ENCODE peak calls at places on chromosomes 1 and 21, in ten cellular contexts. One of them, this sample, is unnamed.

GRCh38 chr1:223301346-223301745 is 62.6 kb downstream of the SUSD4 start:
- DNase-seq in NCI-H2171 treated with DMSO at 0.1 percent for 48 hours: no peak
- DNase-seq in transverse colon: no peak
- DNase-seq in LoVo: no peak
- DNase-seq in MM.1S: no peak
- DNase-seq in pulmonary artery endothelial cell: no peak
- DNase-seq in colonic mucosa: no peak
- DNase-seq in RPMI7951: no peak
- DNase-seq in NCI-H345: no peak
- DNase-seq in hepatocyte: no peak
- DNase-seq in this sample: no peak

GRCh38 chr1:224080082-224080774 is 33.7 kb upstream of the FBXO28 start:
- DNase-seq in NCI-H2171 treated with DMSO at 0.1 percent for 48 hours: no peak
- DNase-seq in transverse colon: no peak
- DNase-seq in LoVo: peak
- DNase-seq in MM.1S: no peak
- DNase-seq in pulmonary artery endothelial cell: no peak
- DNase-seq in colonic mucosa: no peak
- DNase-seq in RPMI7951: peak
- DNase-seq in NCI-H345: no peak
- DNase-seq in hepatocyte: no peak
- DNase-seq in this sample: peak

GRCh38 chr1:197526736-197527371 is 248.4 kb downstream of the DENND1B start:
- DNase-seq in NCI-H2171 treated with DMSO at 0.1 percent for 48 hours: peak
- DNase-seq in transverse colon: no peak
- DNase-seq in LoVo: peak
- DNase-seq in MM.1S: peak
- DNase-seq in pulmonary artery endothelial cell: no peak
- DNase-seq in colonic mucosa: no peak
- DNase-seq in RPMI7951: peak
- DNase-seq in NCI-H345: no peak
- DNase-seq in hepatocyte: peak
- DNase-seq in this sample: peak

GRCh38 chr1:92755541-92756351 is 29.2 kb downstream of the EVI5 start:
- DNase-seq in NCI-H2171 treated with DMSO at 0.1 percent for 48 hours: no peak
- DNase-seq in transverse colon: no peak
- DNase-seq in LoVo: no peak
- DNase-seq in MM.1S: no peak
- DNase-seq in pulmonary artery endothelial cell: no peak
- DNase-seq in colonic mucosa: no peak
- DNase-seq in RPMI7951: no peak
- DNase-seq in NCI-H345: no peak
- DNase-seq in hepatocyte: peak
- DNase-seq in this sample: no peak

GRCh38 chr1:211616231-211617031 is 37.5 kb upstream of the SLC30A1 start:
- DNase-seq in NCI-H2171 treated with DMSO at 0.1 percent for 48 hours: no peak
- DNase-seq in transverse colon: no peak
- DNase-seq in LoVo: no peak
- DNase-seq in MM.1S: no peak
- DNase-seq in pulmonary artery endothelial cell: no peak
- DNase-seq in colonic mucosa: no peak
- DNase-seq in RPMI7951: no peak
- DNase-seq in NCI-H345: no peak
- DNase-seq in hepatocyte: no peak
- DNase-seq in this sample: no peak

GRCh38 chr1:31924839-31925238 is 13.3 kb downstream of the PTP4A2 start:
- DNase-seq in NCI-H2171 treated with DMSO at 0.1 percent for 48 hours: no peak
- DNase-seq in transverse colon: no peak
- DNase-seq in LoVo: no peak
- DNase-seq in MM.1S: no peak
- DNase-seq in pulmonary artery endothelial cell: no peak
- DNase-seq in colonic mucosa: no peak
- DNase-seq in RPMI7951: peak
- DNase-seq in NCI-H345: no peak
- DNase-seq in hepatocyte: no peak
- DNase-seq in this sample: no peak

GRCh38 chr21:35753308-35753707 is 307.0 kb downstream of the SETD4 start:
- DNase-seq in NCI-H2171 treated with DMSO at 0.1 percent for 48 hours: no peak
- DNase-seq in transverse colon: no peak
- DNase-seq in LoVo: no peak
- DNase-seq in MM.1S: no peak
- DNase-seq in pulmonary artery endothelial cell: no peak
- DNase-seq in colonic mucosa: no peak
- DNase-seq in RPMI7951: no peak
- DNase-seq in NCI-H345: peak
- DNase-seq in hepatocyte: no peak
- DNase-seq in this sample: no peak

GRCh38 chr1:232512712-232513111 is 117.2 kb downstream of the SIPA1L2 start:
- DNase-seq in NCI-H2171 treated with DMSO at 0.1 percent for 48 hours: no peak
- DNase-seq in transverse colon: no peak
- DNase-seq in LoVo: no peak
- DNase-seq in MM.1S: no peak
- DNase-seq in pulmonary artery endothelial cell: no peak
- DNase-seq in colonic mucosa: no peak
- DNase-seq in RPMI7951: no peak
- DNase-seq in NCI-H345: no peak
- DNase-seq in hepatocyte: no peak
- DNase-seq in this sample: peak

GRCh38 chr1:223731076-223731770 is 18.9 kb downstream of the CAPN2 start:
- DNase-seq in NCI-H2171 treated with DMSO at 0.1 percent for 48 hours: no peak
- DNase-seq in transverse colon: peak
- DNase-seq in LoVo: no peak
- DNase-seq in MM.1S: no peak
- DNase-seq in pulmonary artery endothelial cell: peak
- DNase-seq in colonic mucosa: peak
- DNase-seq in RPMI7951: peak
- DNase-seq in NCI-H345: no peak
- DNase-seq in hepatocyte: peak
- DNase-seq in this sample: peak

GRCh38 chr1:172238969-172239368 is 181.5 kb upstream of the C1orf105 start:
- DNase-seq in NCI-H2171 treated with DMSO at 0.1 percent for 48 hours: no peak
- DNase-seq in transverse colon: no peak
- DNase-seq in LoVo: no peak
- DNase-seq in MM.1S: no peak
- DNase-seq in pulmonary artery endothelial cell: no peak
- DNase-seq in colonic mucosa: no peak
- DNase-seq in RPMI7951: no peak
- DNase-seq in NCI-H345: peak
- DNase-seq in hepatocyte: no peak
- DNase-seq in this sample: no peak

GRCh38 chr1:77888429-77889239 is at the start of gene NEXN:
- DNase-seq in NCI-H2171 treated with DMSO at 0.1 percent for 48 hours: peak
- DNase-seq in transverse colon: peak
- DNase-seq in LoVo: no peak
- DNase-seq in MM.1S: no peak
- DNase-seq in pulmonary artery endothelial cell: no peak
- DNase-seq in colonic mucosa: peak
- DNase-seq in RPMI7951: peak
- DNase-seq in NCI-H345: peak
- DNase-seq in hepatocyte: peak
- DNase-seq in this sample: peak

GRCh38 chr21:17089121-17089520 is 423.7 kb upstream of the CXADR start:
- DNase-seq in NCI-H2171 treated with DMSO at 0.1 percent for 48 hours: no peak
- DNase-seq in transverse colon: no peak
- DNase-seq in LoVo: peak
- DNase-seq in MM.1S: no peak
- DNase-seq in pulmonary artery endothelial cell: no peak
- DNase-seq in colonic mucosa: no peak
- DNase-seq in RPMI7951: no peak
- DNase-seq in NCI-H345: no peak
- DNase-seq in hepatocyte: peak
- DNase-seq in this sample: peak

GRCh38 chr1:9101510-9102146 is 27.3 kb downstream of the GPR157 start:
- DNase-seq in NCI-H2171 treated with DMSO at 0.1 percent for 48 hours: peak
- DNase-seq in transverse colon: peak
- DNase-seq in LoVo: no peak
- DNase-seq in MM.1S: peak
- DNase-seq in pulmonary artery endothelial cell: no peak
- DNase-seq in colonic mucosa: peak
- DNase-seq in RPMI7951: peak
- DNase-seq in NCI-H345: peak
- DNase-seq in hepatocyte: peak
- DNase-seq in this sample: peak

GRCh38 chr1:3174487-3175247 is 105.7 kb downstream of the PRDM16 start:
- DNase-seq in NCI-H2171 treated with DMSO at 0.1 percent for 48 hours: no peak
- DNase-seq in transverse colon: peak
- DNase-seq in LoVo: no peak
- DNase-seq in MM.1S: no peak
- DNase-seq in pulmonary artery endothelial cell: no peak
- DNase-seq in colonic mucosa: peak
- DNase-seq in RPMI7951: peak
- DNase-seq in NCI-H345: no peak
- DNase-seq in hepatocyte: no peak
- DNase-seq in this sample: no peak

GRCh38 chr1:26799479-26800133 is 11.9 kb downstream of the PIGV start:
- DNase-seq in NCI-H2171 treated with DMSO at 0.1 percent for 48 hours: no peak
- DNase-seq in transverse colon: peak
- DNase-seq in LoVo: peak
- DNase-seq in MM.1S: no peak
- DNase-seq in pulmonary artery endothelial cell: no peak
- DNase-seq in colonic mucosa: no peak
- DNase-seq in RPMI7951: peak
- DNase-seq in NCI-H345: no peak
- DNase-seq in hepatocyte: peak
- DNase-seq in this sample: peak

GRCh38 chr21:38843806-38844479 is 38.2 kb downstream of the ETS2 start:
- DNase-seq in NCI-H2171 treated with DMSO at 0.1 percent for 48 hours: no peak
- DNase-seq in transverse colon: no peak
- DNase-seq in LoVo: no peak
- DNase-seq in MM.1S: no peak
- DNase-seq in pulmonary artery endothelial cell: no peak
- DNase-seq in colonic mucosa: no peak
- DNase-seq in RPMI7951: no peak
- DNase-seq in NCI-H345: no peak
- DNase-seq in hepatocyte: no peak
- DNase-seq in this sample: no peak

GRCh38 chr1:101407505-101408211 is 170.8 kb downstream of the S1PR1 start:
- DNase-seq in NCI-H2171 treated with DMSO at 0.1 percent for 48 hours: no peak
- DNase-seq in transverse colon: no peak
- DNase-seq in LoVo: no peak
- DNase-seq in MM.1S: peak
- DNase-seq in pulmonary artery endothelial cell: no peak
- DNase-seq in colonic mucosa: no peak
- DNase-seq in RPMI7951: no peak
- DNase-seq in NCI-H345: no peak
- DNase-seq in hepatocyte: no peak
- DNase-seq in this sample: peak

GRCh38 chr1:149846042-149846441 is 53.3 kb upstream of the BOLA1 start:
- DNase-seq in NCI-H2171 treated with DMSO at 0.1 percent for 48 hours: no peak
- DNase-seq in transverse colon: no peak
- DNase-seq in LoVo: no peak
- DNase-seq in MM.1S: peak
- DNase-seq in pulmonary artery endothelial cell: no peak
- DNase-seq in colonic mucosa: peak
- DNase-seq in RPMI7951: no peak
- DNase-seq in NCI-H345: no peak
- DNase-seq in hepatocyte: no peak
- DNase-seq in this sample: peak

GRCh38 chr21:14259669-14260458 is 43.9 kb downstream of the RBM11 start:
- DNase-seq in NCI-H2171 treated with DMSO at 0.1 percent for 48 hours: peak
- DNase-seq in transverse colon: no peak
- DNase-seq in LoVo: peak
- DNase-seq in MM.1S: peak
- DNase-seq in pulmonary artery endothelial cell: peak
- DNase-seq in colonic mucosa: peak
- DNase-seq in RPMI7951: peak
- DNase-seq in NCI-H345: peak
- DNase-seq in hepatocyte: peak
- DNase-seq in this sample: peak

GRCh38 chr1:54805981-54806381 is 4.9 kb upstream of the TTC22 start:
- DNase-seq in NCI-H2171 treated with DMSO at 0.1 percent for 48 hours: no peak
- DNase-seq in transverse colon: no peak
- DNase-seq in LoVo: no peak
- DNase-seq in MM.1S: no peak
- DNase-seq in pulmonary artery endothelial cell: no peak
- DNase-seq in colonic mucosa: no peak
- DNase-seq in RPMI7951: no peak
- DNase-seq in NCI-H345: no peak
- DNase-seq in hepatocyte: no peak
- DNase-seq in this sample: peak

GRCh38 chr1:174160109-174160473 is 771 bp downstream of the RABGAP1L start:
- DNase-seq in NCI-H2171 treated with DMSO at 0.1 percent for 48 hours: no peak
- DNase-seq in transverse colon: peak
- DNase-seq in LoVo: peak
- DNase-seq in MM.1S: peak
- DNase-seq in pulmonary artery endothelial cell: no peak
- DNase-seq in colonic mucosa: peak
- DNase-seq in RPMI7951: peak
- DNase-seq in NCI-H345: peak
- DNase-seq in hepatocyte: peak
- DNase-seq in this sample: peak

GRCh38 chr1:224300346-224300745 is 29.6 kb downstream of the NVL start:
- DNase-seq in NCI-H2171 treated with DMSO at 0.1 percent for 48 hours: no peak
- DNase-seq in transverse colon: no peak
- DNase-seq in LoVo: no peak
- DNase-seq in MM.1S: no peak
- DNase-seq in pulmonary artery endothelial cell: peak
- DNase-seq in colonic mucosa: no peak
- DNase-seq in RPMI7951: peak
- DNase-seq in NCI-H345: no peak
- DNase-seq in hepatocyte: no peak
- DNase-seq in this sample: no peak

GRCh38 chr1:7572654-7573152 is 198.4 kb upstream of the VAMP3 start:
- DNase-seq in NCI-H2171 treated with DMSO at 0.1 percent for 48 hours: no peak
- DNase-seq in transverse colon: peak
- DNase-seq in LoVo: peak
- DNase-seq in MM.1S: no peak
- DNase-seq in pulmonary artery endothelial cell: no peak
- DNase-seq in colonic mucosa: peak
- DNase-seq in RPMI7951: no peak
- DNase-seq in NCI-H345: no peak
- DNase-seq in hepatocyte: no peak
- DNase-seq in this sample: no peak

GRCh38 chr1:161153682-161154337 is at the start of gene UFC1:
- DNase-seq in NCI-H2171 treated with DMSO at 0.1 percent for 48 hours: peak
- DNase-seq in transverse colon: peak
- DNase-seq in LoVo: peak
- DNase-seq in MM.1S: peak
- DNase-seq in pulmonary artery endothelial cell: peak
- DNase-seq in colonic mucosa: peak
- DNase-seq in RPMI7951: peak
- DNase-seq in NCI-H345: peak
- DNase-seq in hepatocyte: peak
- DNase-seq in this sample: peak

GRCh38 chr1:7401814-7402547 is 369.1 kb upstream of the VAMP3 start:
- DNase-seq in NCI-H2171 treated with DMSO at 0.1 percent for 48 hours: no peak
- DNase-seq in transverse colon: no peak
- DNase-seq in LoVo: peak
- DNase-seq in MM.1S: no peak
- DNase-seq in pulmonary artery endothelial cell: peak
- DNase-seq in colonic mucosa: peak
- DNase-seq in RPMI7951: peak
- DNase-seq in NCI-H345: no peak
- DNase-seq in hepatocyte: peak
- DNase-seq in this sample: no peak

GRCh38 chr21:27536319-27536718 is 569.4 kb upstream of the ADAMTS5 start:
- DNase-seq in NCI-H2171 treated with DMSO at 0.1 percent for 48 hours: no peak
- DNase-seq in transverse colon: no peak
- DNase-seq in LoVo: no peak
- DNase-seq in MM.1S: no peak
- DNase-seq in pulmonary artery endothelial cell: no peak
- DNase-seq in colonic mucosa: no peak
- DNase-seq in RPMI7951: peak
- DNase-seq in NCI-H345: no peak
- DNase-seq in hepatocyte: no peak
- DNase-seq in this sample: no peak

GRCh38 chr1:13948851-13949490 is 249.0 kb downstream of the PRDM2 start:
- DNase-seq in NCI-H2171 treated with DMSO at 0.1 percent for 48 hours: peak
- DNase-seq in transverse colon: no peak
- DNase-seq in LoVo: no peak
- DNase-seq in MM.1S: no peak
- DNase-seq in pulmonary artery endothelial cell: no peak
- DNase-seq in colonic mucosa: no peak
- DNase-seq in RPMI7951: no peak
- DNase-seq in NCI-H345: no peak
- DNase-seq in hepatocyte: no peak
- DNase-seq in this sample: no peak

GRCh38 chr1:46809071-46809470 is 10.2 kb downstream of the CYP4B1 start:
- DNase-seq in NCI-H2171 treated with DMSO at 0.1 percent for 48 hours: no peak
- DNase-seq in transverse colon: no peak
- DNase-seq in LoVo: no peak
- DNase-seq in MM.1S: no peak
- DNase-seq in pulmonary artery endothelial cell: no peak
- DNase-seq in colonic mucosa: no peak
- DNase-seq in RPMI7951: no peak
- DNase-seq in NCI-H345: no peak
- DNase-seq in hepatocyte: no peak
- DNase-seq in this sample: no peak